ENCODE peak calls at places on chromosome 12, in six cellular contexts. I is posterior cingulate gyrus, Z is AG04450, E is OCI-M1, R is renal cortical epithelial cell, K is SK-MEL-5. W is an unnamed sample.

GRCh38 chr12:9687228-9687627 is 17.7 kb downstream of the CLEC2D start:
- DNase-seq in I (no peak), Z (no peak), E (no peak), R (peak; percentile 78), K (no peak), W (no peak)

GRCh38 chr12:64796205-64796845 is 28.1 kb upstream of the TBC1D30 start:
- DNase-seq in I (no peak), Z (peak; percentile 66), E (peak; percentile 93), R (peak; percentile 94), K (peak; percentile 93), W (peak; percentile 87)

GRCh38 chr12:92866418-92866817 is 62.7 kb downstream of the EEA1 start:
- DNase-seq in I (no peak), Z (no peak), E (no peak), R (no peak), K (no peak), W (no peak)

GRCh38 chr12:5511644-5512584 is 80.0 kb downstream of the NTF3 start:
- DNase-seq in I (no peak), Z (peak; percentile 23), E (no peak), R (no peak), K (peak; percentile 44), W (peak; percentile 8)

GRCh38 chr12:107277850-107278249 is 184.5 kb upstream of the CRY1 start:
- DNase-seq in I (no peak), Z (peak; percentile 21), E (no peak), R (peak; percentile 39), K (no peak), W (no peak)

GRCh38 chr12:9851927-9852326 is 17.2 kb downstream of the CLEC2B start:
- DNase-seq in I (no peak), Z (no peak), E (no peak), R (no peak), K (no peak), W (no peak)

GRCh38 chr12:124385219-124385969 is 90.5 kb downstream of the RFLNA start:
- DNase-seq in I (no peak), Z (peak; percentile 61), E (no peak), R (peak; percentile 46), K (no peak), W (no peak)

GRCh38 chr12:2631613-2632350 is 163.0 kb upstream of the FKBP4 start:
- DNase-seq in I (no peak), Z (no peak), E (no peak), R (peak; percentile 3), K (peak; percentile 4), W (peak; percentile 51)

GRCh38 chr12:129195081-129195480 is 341.8 kb downstream of the GLT1D1 start:
- DNase-seq in I (no peak), Z (no peak), E (no peak), R (no peak), K (no peak), W (no peak)

GRCh38 chr12:12266389-12266872 is 413 bp downstream of the LRP6 start:
- DNase-seq in I (no peak), Z (no peak), E (no peak), R (no peak), K (no peak), W (no peak)

GRCh38 chr12:12975322-12976077 is 23.5 kb upstream of the GPRC5D start:
- DNase-seq in I (peak; percentile 44), Z (no peak), E (peak; percentile 70), R (peak; percentile 49), K (peak; percentile 80), W (peak; percentile 59)

GRCh38 chr12:53078425-53079225 is 565 bp downstream of the SPRYD3 start:
- DNase-seq in I (no peak), Z (no peak), E (peak; percentile 61), R (no peak), K (no peak), W (no peak)

GRCh38 chr12:51922762-51923505 is 15.6 kb downstream of the ACVRL1 start:
- DNase-seq in I (no peak), Z (no peak), E (no peak), R (peak; percentile 70), K (no peak), W (no peak)

GRCh38 chr12:66538970-66539369 is 139.9 kb downstream of the GRIP1 start:
- DNase-seq in I (no peak), Z (no peak), E (no peak), R (peak; percentile 67), K (no peak), W (no peak)